ENCODE peak calls at places on chromosomes 16 and 17, in five cellular contexts. K is fibroblast of pulmonary artery, T is cardiac fibroblast, X is heart left ventricle, H is AG04449. E is an unnamed sample.
A peak's percentile ranks its signal among the peaks of the same experiment; 100 is the strongest.

GRCh38 chr16:24731722-24732419 is 2.4 kb downstream of the TNRC6A start:
- DNase-seq in K (no peak), X (peak; percentile 67), T (no peak), H (no peak), E (no peak)

GRCh38 chr17:39982069-39982371 is 1.4 kb downstream of the PSMD3 start:
- DNase-seq in H (no peak), T (no peak), X (no peak), K (no peak), E (no peak)

GRCh38 chr17:5789443-5789842 is 205.1 kb upstream of the NLRP1 start:
- DNase-seq in T (no peak), H (no peak), K (no peak), X (no peak), E (no peak)

GRCh38 chr17:1347681-1348318 is 52.2 kb downstream of the YWHAE start:
- DNase-seq in H (no peak), X (peak; percentile 32), T (peak; percentile 42), K (no peak), E (peak; percentile 79)

GRCh38 chr16:28543072-28543471 is 4.3 kb upstream of the NUPR1 start:
- DNase-seq in X (no peak), T (no peak), K (no peak), H (no peak), E (peak; percentile 30)

GRCh38 chr17:77466140-77466539 is 325.4 kb downstream of the SEC14L1 start:
- DNase-seq in K (no peak), X (no peak), H (no peak), T (no peak), E (no peak)

GRCh38 chr16:31402687-31403086 is 9.6 kb downstream of the ITGAD start:
- DNase-seq in K (peak; percentile 20), H (no peak), X (no peak), T (peak; percentile 21), E (peak; percentile 52)

GRCh38 chr17:82272495-82273326 is 789 bp downstream of the CSNK1D start:
- DNase-seq in H (no peak), T (no peak), X (peak; percentile 66), K (no peak), E (peak; percentile 19)

GRCh38 chr16:68229431-68230175 is 6.3 kb downstream of the ESRP2 start:
- DNase-seq in K (peak; percentile 76), H (peak; percentile 31), T (peak; percentile 73), X (no peak), E (peak; percentile 71)

GRCh38 chr17:79031996-79032875 is 8.3 kb downstream of the C1QTNF1 start:
- DNase-seq in X (no peak), K (no peak), T (no peak), H (no peak), E (no peak)

GRCh38 chr17:38597375-38597774 is 8.4 kb downstream of the SRCIN1 start:
- DNase-seq in T (no peak), H (no peak), K (no peak), X (no peak), E (no peak)

GRCh38 chr17:8467527-8467926 is 31.8 kb downstream of the NDEL1 start:
- DNase-seq in T (no peak), K (no peak), X (no peak), H (no peak), E (no peak)

GRCh38 chr17:4861052-4861451 is 27.9 kb downstream of the MINK1 start:
- DNase-seq in X (no peak), T (no peak), H (no peak), K (no peak), E (no peak)

GRCh38 chr17:73482674-73483293 is 161.5 kb downstream of the SDK2 start:
- DNase-seq in T (no peak), X (no peak), K (no peak), H (no peak), E (no peak)

GRCh38 chr16:85029413-85029794 is 1.8 kb downstream of the KIAA0513 start:
- DNase-seq in H (no peak), X (no peak), T (peak; percentile 73), K (no peak), E (peak; percentile 78)

GRCh38 chr17:17042851-17043667 is 802 bp downstream of the MPRIP start:
- DNase-seq in H (no peak), K (peak; percentile 41), T (peak; percentile 75), X (no peak), E (peak; percentile 50)

GRCh38 chr16:54362801-54363200 is 76.2 kb upstream of the IRX3 start:
- DNase-seq in X (no peak), K (no peak), H (no peak), T (no peak), E (no peak)

GRCh38 chr17:14459955-14460354 is 159.1 kb downstream of the HS3ST3B1 start:
- DNase-seq in H (no peak), K (no peak), X (no peak), T (no peak), E (no peak)

GRCh38 chr17:48176456-48176855 is 68.9 kb downstream of the SNX11 start:
- DNase-seq in X (no peak), T (no peak), K (no peak), H (no peak), E (no peak)

GRCh38 chr16:805474-805873 is 4.9 kb upstream of the GNG13 start:
- DNase-seq in X (no peak), T (no peak), H (no peak), K (no peak), E (no peak)

GRCh38 chr17:76751416-76751993 is 13.6 kb downstream of the MFSD11 start:
- DNase-seq in H (no peak), K (no peak), T (no peak), X (no peak), E (no peak)

GRCh38 chr17:45854209-45854608 is 9.5 kb downstream of the SPPL2C start:
- DNase-seq in T (no peak), X (no peak), H (no peak), K (no peak), E (no peak)

GRCh38 chr17:38761612-38762011 is 9.1 kb downstream of the PSMB3 start:
- DNase-seq in H (no peak), T (peak; percentile 58), X (no peak), K (peak; percentile 43), E (peak; percentile 33)

GRCh38 chr16:50879873-50880695 is 138.2 kb downstream of the CYLD start:
- DNase-seq in T (no peak), H (no peak), X (no peak), K (no peak), E (no peak)

GRCh38 chr16:22375117-22375962 is 921 bp upstream of the CDR2 start:
- DNase-seq in T (no peak), K (no peak), H (no peak), X (no peak), E (peak; percentile 19)

GRCh38 chr16:14401839-14402115 is 228.3 kb downstream of the PARN start:
- DNase-seq in X (no peak), H (no peak), T (no peak), K (peak; percentile 42), E (no peak)

GRCh38 chr16:30953511-30954124 is 3.9 kb upstream of the SETD1A start:
- DNase-seq in T (peak; percentile 79), X (peak; percentile 54), H (no peak), K (peak; percentile 79), E (peak; percentile 72)

GRCh38 chr17:64773836-64774761 is 112.0 kb upstream of the SMURF2 start:
- DNase-seq in T (peak; percentile 71), K (peak; percentile 68), X (peak; percentile 16), H (no peak), E (peak; percentile 56)

GRCh38 chr17:80264048-80264792 is 3.6 kb downstream of the RNF213 start:
- DNase-seq in X (peak; percentile 33), H (no peak), K (no peak), T (no peak), E (no peak)

GRCh38 chr17:6894206-6894528 is 62.6 kb upstream of the TEKT1 start:
- DNase-seq in X (no peak), H (no peak), K (peak; percentile 40), T (peak; percentile 37), E (no peak)
- TF ChIP-seq CTCF in X (no peak), H (peak; percentile 42), K (peak; percentile 60), T (peak; percentile 74), E (peak; percentile 37)

GRCh38 chr16:67177743-67178699 is 5.7 kb downstream of the MATCAP1 start:
- DNase-seq in H (no peak), T (peak; percentile 55), X (no peak), K (peak; percentile 59), E (peak; percentile 57)
- TF ChIP-seq CTCF in H (no peak), T (peak; percentile 3), X (no peak), K (no peak), E (peak; percentile 14)

DNA sequence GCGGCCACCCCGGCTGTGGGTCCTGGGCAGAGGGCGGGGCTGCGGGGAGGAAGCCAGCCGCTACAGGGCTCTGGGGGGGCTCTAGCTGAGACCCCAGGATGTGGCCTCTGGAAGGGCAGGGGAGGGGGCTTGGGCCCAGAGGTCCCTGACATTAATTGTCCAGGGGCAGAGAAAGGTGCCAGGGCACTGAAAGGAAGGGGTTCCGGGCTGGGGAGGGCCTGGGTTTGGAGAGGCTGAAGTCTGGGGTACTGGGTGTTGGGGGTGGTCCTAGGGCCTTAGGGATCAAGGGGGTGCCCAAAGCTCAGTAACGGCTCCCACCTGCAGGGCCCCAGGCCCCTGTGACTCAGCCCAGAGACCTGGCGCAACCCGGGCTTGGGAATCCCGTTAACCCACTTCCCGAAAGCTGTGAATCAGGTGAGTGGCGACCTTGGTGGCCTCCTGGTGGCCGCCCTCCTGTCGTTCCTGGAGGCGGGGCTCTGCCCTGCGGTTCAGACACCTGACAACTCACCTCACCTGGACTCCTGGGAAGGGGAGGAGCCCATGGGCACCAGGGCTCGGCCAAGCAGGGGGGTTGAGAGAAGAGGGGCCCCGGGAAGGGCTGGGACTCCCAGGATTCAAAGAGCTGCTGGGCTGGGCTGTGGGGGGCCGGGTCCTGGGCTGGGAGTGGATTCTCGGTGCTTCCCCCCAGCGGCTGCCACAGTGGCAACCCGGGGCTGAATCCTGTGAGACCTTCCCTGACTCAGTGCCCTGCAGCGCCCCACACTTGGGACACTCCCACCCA is 465 bp upstream of the PRSS22 start:
- DNase-seq in K (no peak), H (no peak), X (no peak), T (no peak), E (no peak)
- TF ChIP-seq CTCF in K (no peak), H (no peak), X (no peak), T (no peak), E (no peak)

GRCh38 chr16:86093801-86094750 is 195.1 kb downstream of the IRF8 start:
- DNase-seq in T (no peak), H (no peak), X (no peak), K (no peak), E (no peak)
- TF ChIP-seq CTCF in T (no peak), H (no peak), X (no peak), K (no peak), E (peak; percentile 25)

DNA sequence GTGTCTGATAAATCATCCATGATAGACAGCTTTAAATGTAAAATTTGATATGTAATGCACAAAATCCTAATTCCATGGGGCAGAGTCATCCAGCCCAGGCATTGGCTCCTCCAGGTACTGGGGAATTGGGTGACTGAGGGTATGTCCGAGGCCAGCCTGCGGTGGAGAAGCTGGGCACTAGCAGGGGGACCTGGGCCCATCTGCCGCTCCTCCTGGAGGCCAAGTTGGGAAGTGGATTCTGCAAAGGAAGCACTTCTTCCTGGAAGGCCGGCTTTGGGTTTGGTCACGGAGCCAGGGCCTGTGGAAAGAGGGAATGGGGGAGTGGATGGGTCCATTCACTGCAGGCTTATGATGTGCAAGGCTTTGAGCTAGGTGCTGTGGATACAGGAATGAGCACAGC is 85.8 kb downstream of the GNAO1 start:
- DNase-seq in X (no peak), T (no peak), H (no peak), K (no peak), E (no peak)
- TF ChIP-seq CTCF in X (no peak), T (no peak), H (peak; percentile 41), K (peak; percentile 18), E (peak; percentile 36)